ENCODE peak calls at places on chromosomes 6 and 20, in four cellular contexts. R, K, J and T are unnamed samples.

GRCh38 chr20:63531686-63532448 is 5.3 kb downstream of the PTK6 start:
- DNase-seq in J (no peak), K (no peak), R (no peak), T (no peak)

GRCh38 chr6:29696147-29697129 is 15.5 kb upstream of the ZFP57 start:
- DNase-seq in J (peak; percentile 57), K (no peak), R (peak; percentile 63), T (no peak)

GRCh38 chr6:144847906-144848305 is 562.8 kb downstream of the UTRN start:
- DNase-seq in J (peak; percentile 75), K (no peak), R (no peak), T (no peak)

GRCh38 chr20:36950432-36951197 is 893 bp downstream of the SAMHD1 start:
- DNase-seq in J (peak; percentile 45), K (peak; percentile 22), R (peak; percentile 41), T (peak; percentile 15)

GRCh38 chr6:37155394-37156312 is 14.3 kb upstream of the PIM1 start:
- DNase-seq in J (no peak), R (no peak), K (no peak), T (no peak)

GRCh38 chr20:36861875-36862801 is 13.8 kb upstream of the TLDC2 start:
- DNase-seq in R (peak; percentile 52), J (peak; percentile 71), K (peak; percentile 83), T (no peak)

GRCh38 chr6:52243282-52243893 is 912 bp downstream of the IL17F start:
- DNase-seq in K (peak; percentile 20), R (no peak), J (no peak), T (no peak)

GRCh38 chr6:38554014-38554413 is 85.7 kb downstream of the BTBD9 start:
- DNase-seq in J (no peak), K (no peak), R (no peak), T (no peak)

GRCh38 chr20:19981091-19981490 is 36.1 kb upstream of the NAA20 start:
- DNase-seq in R (no peak), J (peak; percentile 57), K (peak; percentile 59), T (no peak)

GRCh38 chr6:38131527-38131965 is 312.0 kb downstream of the ZFAND3 start:
- DNase-seq in J (no peak), K (peak; percentile 99), R (no peak), T (no peak)

GRCh38 chr20:5797843-5798462 is 47.8 kb downstream of the SHLD1 start:
- DNase-seq in J (no peak), R (no peak), K (no peak), T (no peak)

GRCh38 chr6:6469074-6469473 is 119.4 kb upstream of the LY86 start:
- DNase-seq in J (no peak), R (no peak), K (no peak), T (no peak)

GRCh38 chr6:41498968-41499599 is 47.1 kb upstream of the FOXP4 start:
- DNase-seq in R (no peak), J (no peak), K (no peak), T (no peak)

GRCh38 chr20:52193133-52193532 is 1.6 kb upstream of the ZFP64 start:
- DNase-seq in J (no peak), K (no peak), R (no peak), T (no peak)

GRCh38 chr20:47785321-47785899 is at the start of gene SULF2:
- DNase-seq in J (peak; percentile 42), K (no peak), R (no peak), T (peak; percentile 35)

GRCh38 chr6:142395768-142396231 is 94.0 kb downstream of the ADGRG6 start:
- DNase-seq in R (no peak), K (peak; percentile 31), J (no peak), T (no peak)

DNA sequence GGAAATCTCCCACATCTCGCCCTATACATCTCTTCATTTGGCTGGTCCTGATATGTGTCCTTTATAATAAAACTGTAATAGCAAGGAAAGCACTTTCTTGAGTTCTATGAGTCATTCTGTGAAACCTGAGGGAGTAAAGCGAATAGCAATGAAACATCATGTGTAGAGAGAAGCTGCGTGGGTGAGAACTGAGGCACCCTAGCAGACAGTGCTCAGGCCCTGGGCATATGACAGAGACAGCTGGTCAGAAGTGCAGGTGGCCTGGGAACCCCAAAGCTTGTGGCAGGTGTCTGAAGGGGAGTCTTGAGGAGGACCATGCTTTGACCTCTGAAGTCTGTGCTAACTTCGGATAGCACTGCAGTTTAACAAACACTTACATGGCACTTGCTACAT is 1.3 kb upstream of the BLOC1S5 start:
- DNase-seq in J (no peak), K (peak; percentile 49), R (no peak), T (no peak)
- H4K8ac ChIP-seq in J (no peak overlapping the region), K (peak overlapping the region; percentile 98), R (peak overlapping the region; percentile 75), T (no peak overlapping the region)

GRCh38 chr6:94394822-94395221 is 975.5 kb upstream of the EPHA7 start:
- DNase-seq in R (no peak), K (no peak), J (no peak), T (no peak)

GRCh38 chr6:94389218-94389617 is 969.9 kb upstream of the EPHA7 start:
- DNase-seq in R (no peak), K (no peak), J (no peak), T (no peak)
- H3K9ac ChIP-seq in R (no peak overlapping the region), K (no peak overlapping the region), J (no peak overlapping the region), T (no peak overlapping the region)

DNA sequence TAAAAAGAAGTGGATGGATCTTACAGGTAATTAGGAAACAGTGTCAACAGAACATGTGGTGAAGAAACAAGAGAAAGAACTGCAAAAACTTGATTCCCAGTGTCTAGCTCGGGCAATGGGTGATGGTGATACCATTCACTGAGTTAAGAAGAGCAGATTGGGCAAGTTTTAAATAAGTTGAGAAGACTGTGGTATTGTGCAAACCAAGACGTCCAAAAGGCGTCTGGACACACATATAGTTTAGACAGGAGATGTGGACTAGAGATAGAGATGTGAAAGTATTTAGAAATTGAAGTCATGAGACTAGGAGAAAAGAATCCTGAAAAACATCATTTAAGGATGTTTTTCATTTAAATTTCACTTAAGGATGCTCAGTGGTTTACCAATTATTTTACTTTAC is 53.9 kb downstream of the CDK19 start:
- DNase-seq in J (no peak), K (no peak), R (no peak), T (no peak)
- H3K4me2 ChIP-seq in J (no peak overlapping the region), K (no peak overlapping the region), R (no peak overlapping the region), T (no peak overlapping the region)

GRCh38 chr6:137766596-137767370 is 100.3 kb upstream of the TNFAIP3 start:
- DNase-seq in K (no peak), J (peak; percentile 79), R (no peak), T (no peak)
- H4K8ac ChIP-seq in K (no peak overlapping the region), J (no peak overlapping the region), R (no peak overlapping the region), T (no peak overlapping the region)